ENCODE peak calls at places on chromosomes 16 and 17, in four cellular contexts. W, T, E and D are unnamed samples.

GRCh38 chr16:88700636-88701482 is 5.3 kb downstream of the RNF166 start:
- DNase-seq in W (peak), T (peak), E (peak), D (no peak)

GRCh38 chr16:1707193-1707790 is 1.3 kb downstream of the MAPK8IP3 start:
- DNase-seq in W (no peak), T (no peak), E (peak), D (no peak)

GRCh38 chr17:34499576-34499975 is 79.8 kb upstream of the TMEM132E start:
- DNase-seq in W (no peak), T (no peak), E (peak), D (no peak)

GRCh38 chr16:76650579-76650978 is 373.4 kb downstream of the CNTNAP4 start:
- DNase-seq in W (no peak), T (no peak), E (no peak), D (no peak)

GRCh38 chr17:81285179-81285878 is 9.8 kb downstream of the SLC38A10 start:
- DNase-seq in W (peak), T (no peak), E (peak), D (no peak)

GRCh38 chr16:77500286-77500598 is 65.4 kb upstream of the ADAMTS18 start:
- DNase-seq in W (no peak), T (no peak), E (no peak), D (no peak)

GRCh38 chr17:76155988-76156661 is 15.1 kb upstream of the FOXJ1 start:
- DNase-seq in W (no peak), T (no peak), E (no peak), D (no peak)

GRCh38 chr16:64225036-64225435 is 896.8 kb downstream of the CDH11 start:
- DNase-seq in W (no peak), T (no peak), E (no peak), D (no peak)

GRCh38 chr16:64287667-64288521 is 834.0 kb downstream of the CDH11 start:
- DNase-seq in W (no peak), T (no peak), E (no peak), D (no peak)

GRCh38 chr17:8745586-8746500 is 1.2 kb upstream of the CCDC42 start:
- DNase-seq in W (peak), T (peak), E (peak), D (no peak)

GRCh38 chr16:81723098-81723723 is 55.9 kb upstream of the PLCG2 start:
- DNase-seq in W (no peak), T (no peak), E (peak), D (no peak)

GRCh38 chr16:12120331-12120981 is 143.9 kb downstream of the SNX29 start:
- DNase-seq in W (no peak), T (no peak), E (peak), D (no peak)

GRCh38 chr17:10879110-10879509 is 41.2 kb upstream of the PIRT start:
- DNase-seq in W (no peak), T (no peak), E (no peak), D (no peak)

GRCh38 chr16:25893332-25893731 is 201.6 kb downstream of the HS3ST4 start:
- DNase-seq in W (no peak), T (no peak), E (no peak), D (no peak)

GRCh38 chr16:81429045-81429521 is 15.5 kb upstream of the CMIP start:
- DNase-seq in W (no peak), T (no peak), E (peak), D (no peak)

GRCh38 chr17:83200231-83200699 is 120.9 kb downstream of the METRNL start:
- DNase-seq in W (peak), T (peak), E (no peak), D (no peak)

GRCh38 chr17:49959183-49959935 is 9.6 kb upstream of the DLX4 start:
- DNase-seq in W (no peak), T (no peak), E (no peak), D (no peak)

GRCh38 chr17:28612936-28613872 is 781 bp downstream of the RSKR start:
- DNase-seq in W (no peak), T (no peak), E (peak), D (no peak)

GRCh38 chr17:28613916-28614315 is at the start of gene RSKR:
- DNase-seq in W (no peak), T (no peak), E (no peak), D (no peak)

GRCh38 chr17:28615260-28615940 is 1.4 kb upstream of the RSKR start:
- DNase-seq in W (no peak), T (no peak), E (no peak), D (no peak)

GRCh38 chr17:28610372-28610771 is 3.6 kb downstream of the RSKR start:
- DNase-seq in W (no peak), T (no peak), E (no peak), D (no peak)

DNA sequence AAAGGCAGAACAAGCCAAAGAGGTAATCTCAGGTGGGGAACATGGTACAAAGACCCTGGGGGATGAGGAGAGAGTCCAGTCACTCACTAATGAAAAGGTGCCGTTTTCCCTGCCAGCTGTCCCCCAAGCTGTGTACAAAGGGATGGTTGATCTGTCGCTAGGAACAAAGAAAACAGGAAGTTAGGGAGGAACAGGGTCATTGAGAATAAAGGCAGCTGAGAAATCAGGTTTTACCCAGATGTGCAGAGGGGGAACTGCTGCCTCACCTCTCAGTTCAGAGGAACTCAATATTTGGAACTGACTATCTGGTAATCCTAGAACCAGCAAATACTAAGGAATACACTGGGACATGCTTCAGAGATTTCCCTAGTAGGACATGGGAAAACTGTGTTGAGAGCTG is 1.5 kb downstream of the RSKR start:
- DNase-seq in W (no peak), T (no peak), E (no peak), D (no peak)
- H3K4me3 ChIP-seq in W (no peak), T (no peak), E (no peak), D (no peak)

GRCh38 chr17:17792143-17792550 is 44.6 kb downstream of the SREBF1 start:
- DNase-seq in W (no peak), T (no peak), E (no peak), D (no peak)
- TF ChIP-seq CTCF in W (no peak), T (no peak), E (no peak), D (no peak)

DNA sequence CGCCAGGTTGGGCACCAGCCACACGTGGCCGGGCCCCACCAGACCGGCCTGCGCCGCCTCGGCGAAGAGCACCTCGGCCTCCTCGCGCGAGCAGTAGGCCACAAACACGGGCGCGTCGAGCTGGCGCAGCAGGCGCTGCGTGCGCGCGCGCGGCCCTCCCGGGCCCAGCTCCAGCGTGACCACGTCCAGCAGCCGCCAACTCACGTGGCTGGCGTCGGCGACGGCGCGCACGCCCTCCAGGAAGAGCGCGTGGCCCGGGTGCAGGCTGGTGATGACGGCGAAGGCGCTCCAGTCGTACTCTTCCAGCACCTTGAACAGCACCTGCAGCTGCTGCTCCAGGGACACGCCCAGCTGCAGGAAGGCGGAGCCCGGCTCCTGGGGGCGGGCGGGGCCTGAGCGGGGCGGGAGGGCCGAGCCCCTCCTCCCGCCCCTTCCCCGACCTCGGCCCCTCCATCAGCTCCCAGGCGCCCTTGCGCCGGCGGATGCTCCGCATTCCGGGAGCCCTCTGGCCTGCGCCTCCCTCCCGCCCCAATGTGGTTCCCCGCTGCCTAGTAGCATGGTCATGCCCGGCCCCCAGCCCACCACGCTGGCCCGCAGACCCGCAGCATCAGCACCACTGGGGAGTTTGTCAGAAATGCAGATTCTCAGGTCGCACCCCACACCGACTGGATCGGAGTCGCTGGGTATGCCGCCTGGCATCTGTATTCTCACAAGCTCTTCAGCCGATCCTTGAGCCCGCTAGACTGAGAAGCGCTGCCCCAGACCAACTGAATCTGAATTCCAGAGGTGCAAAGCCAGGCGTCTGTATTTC is 7.2 kb downstream of the GRIN2C start:
- DNase-seq in W (no peak), T (no peak), E (no peak), D (no peak)
- H3K4me3 ChIP-seq in W (no peak), T (peak), E (no peak), D (no peak)

DNA sequence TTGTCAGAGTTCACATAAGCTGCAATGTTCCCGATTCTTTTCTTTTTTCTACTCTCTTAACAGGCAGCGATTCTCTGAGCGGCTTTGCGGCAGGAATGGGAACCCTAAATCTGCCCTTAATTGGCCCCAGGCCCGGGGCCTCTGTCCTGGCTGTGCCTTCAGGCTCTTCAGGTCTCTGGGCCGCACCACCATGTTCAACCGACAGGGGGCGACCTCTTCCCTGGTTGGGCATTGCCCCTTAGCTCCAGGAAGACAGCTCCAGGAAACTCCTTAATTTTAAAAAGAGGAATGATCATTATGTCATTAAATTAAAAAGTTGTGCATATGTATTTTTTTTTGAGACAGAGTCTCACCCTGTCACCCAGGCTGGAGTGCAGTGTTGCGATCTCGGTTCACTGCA is 20.3 kb downstream of the CACNG5 start:
- DNase-seq in W (no peak), T (no peak), E (no peak), D (no peak)
- TF ChIP-seq CTCF in W (no peak), T (no peak), E (peak), D (peak)

DNA sequence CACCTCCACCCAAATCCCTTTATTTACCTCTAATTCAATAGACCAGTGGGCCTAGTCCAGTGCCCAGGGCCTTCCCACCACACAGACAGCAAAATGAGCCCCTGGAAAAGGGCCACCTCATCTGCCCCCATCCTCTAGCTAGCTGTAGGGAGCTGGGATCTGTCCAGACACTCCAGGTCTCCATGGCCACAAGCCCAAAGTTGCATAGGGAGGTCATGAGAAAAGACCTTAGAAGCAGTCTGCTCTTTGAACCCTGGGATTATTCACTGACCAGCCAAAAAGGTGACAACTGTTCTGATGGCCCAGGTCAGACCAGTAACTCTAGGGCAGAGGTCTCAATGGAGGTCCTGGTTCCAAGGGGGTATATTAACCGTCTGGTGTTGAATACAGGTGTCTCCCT is 2.0 kb downstream of the CUEDC1 start:
- DNase-seq in W (no peak), T (no peak), E (no peak), D (no peak)
- H3K4me3 ChIP-seq in W (no peak), T (no peak), E (no peak), D (no peak)

GRCh38 chr16:66419527-66419926 is 7.6 kb upstream of the BEAN1 start:
- DNase-seq in W (no peak), T (no peak), E (no peak), D (no peak)
- TF ChIP-seq CTCF in W (no peak), T (no peak), E (no peak), D (no peak)

GRCh38 chr16:20906225-20906870 is 5.8 kb downstream of the LYRM1 start:
- DNase-seq in W (no peak), T (no peak), E (peak), D (peak)

GRCh38 chr16:20915733-20916132 is 15.2 kb downstream of the LYRM1 start:
- DNase-seq in W (no peak), T (no peak), E (no peak), D (no peak)

GRCh38 chr16:20906871-20907255 is 6.3 kb downstream of the LYRM1 start:
- DNase-seq in W (no peak), T (no peak), E (peak), D (no peak)

GRCh38 chr16:20911361-20911760 is 10.8 kb downstream of the LYRM1 start:
- DNase-seq in W (no peak), T (no peak), E (peak), D (no peak)

GRCh38 chr16:20910781-20911321 is 10.3 kb downstream of the LYRM1 start:
- DNase-seq in W (no peak), T (no peak), E (peak), D (peak)
- H3K4me3 ChIP-seq in W (no peak), T (no peak), E (no peak), D (no peak)

DNA sequence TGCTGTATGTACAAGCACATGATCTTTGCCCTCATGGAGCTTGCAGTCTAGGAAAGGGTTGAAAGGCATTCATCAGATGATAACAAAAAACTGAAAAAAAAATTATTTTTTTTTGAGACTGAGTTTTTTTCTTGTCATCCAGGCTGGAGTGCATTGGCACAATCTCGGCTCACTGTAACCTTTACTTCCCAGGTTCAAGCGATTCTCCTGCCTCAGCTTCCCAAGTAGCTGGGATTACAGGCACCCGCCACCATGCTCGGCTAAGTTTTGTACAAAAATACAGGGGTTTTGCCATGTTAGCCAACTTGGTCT is 38.7 kb upstream of the BCAS3 start:
- DNase-seq in W (no peak), T (no peak), E (no peak), D (no peak)
- TF ChIP-seq CTCF in W (no peak), T (no peak), E (no peak), D (no peak)